ENCODE peak calls at places on chromosomes 12 and 14, in eight cellular contexts. K is NCI-H1105 treated with DMSO at 0.1 percent for 48 hours; L is effector memory CD8-positive, alpha-beta T cell; B is HTR-8/SVneo; S is amniotic stem cell; C is NCI-H2081; R is T-helper 17 cell; A is CD8-positive, alpha-beta T cell. H is an unnamed sample.

GRCh38 chr12:53045646-53046045 is 4.2 kb upstream of the TNS2 start:
- DNase-seq in A (no peak), C (no peak), L (no peak), B (no peak), K (no peak), S (no peak), R (no peak), H (no peak)

GRCh38 chr14:102822311-102822863 is 45.1 kb downstream of the TRAF3 start:
- DNase-seq in S (no peak), C (no peak), K (no peak), L (no peak), A (no peak), R (no peak), B (no peak), H (no peak)

GRCh38 chr12:1930816-1931597 is 12.6 kb upstream of the CACNA2D4 start:
- DNase-seq in B (no peak), L (no peak), C (no peak), R (no peak), A (no peak), K (no peak), S (no peak), H (no peak)

GRCh38 chr12:89372584-89373370 is 20.5 kb upstream of the DUSP6 start:
- DNase-seq in S (no peak), B (no peak), C (no peak), K (no peak), A (no peak), L (no peak), R (no peak), H (no peak)

GRCh38 chr12:45613306-45613705 is 116.2 kb upstream of the ARID2 start:
- DNase-seq in K (no peak), A (no peak), R (no peak), B (peak), C (no peak), L (no peak), S (no peak), H (no peak)

GRCh38 chr12:46518729-46519128 is 146.2 kb upstream of the SLC38A2 start:
- DNase-seq in B (no peak), S (no peak), L (no peak), A (no peak), R (no peak), C (no peak), K (no peak), H (no peak)

GRCh38 chr12:124396544-124397398 is 101.9 kb downstream of the RFLNA start:
- DNase-seq in L (no peak), K (no peak), A (no peak), B (no peak), R (no peak), S (no peak), C (peak), H (no peak)

GRCh38 chr12:30603129-30603528 is 92.5 kb downstream of the IPO8 start:
- DNase-seq in A (no peak), K (no peak), C (no peak), S (no peak), R (no peak), B (no peak), L (no peak), H (no peak)

GRCh38 chr12:19572920-19573558 is 133.7 kb downstream of the AEBP2 start:
- DNase-seq in S (no peak), B (peak), R (no peak), A (no peak), L (peak), C (peak), K (peak), H (no peak)

GRCh38 chr12:95805864-95806669 is 15.5 kb upstream of the NTN4 start:
- DNase-seq in S (peak), K (no peak), B (peak), A (no peak), R (peak), C (no peak), L (peak), H (no peak)

GRCh38 chr14:88005050-88005481 is at the start of gene GPR65:
- DNase-seq in S (no peak), B (no peak), A (no peak), R (peak), K (no peak), L (peak), C (no peak), H (no peak)

GRCh38 chr12:11576104-11576503 is 73.4 kb upstream of the ETV6 start:
- DNase-seq in A (no peak), S (no peak), K (no peak), R (no peak), B (no peak), L (peak), C (no peak), H (no peak)

GRCh38 chr12:65121956-65122469 is 908 bp upstream of the WIF1 start:
- DNase-seq in L (no peak), R (no peak), A (no peak), C (no peak), K (no peak), B (no peak), S (no peak), H (no peak)

GRCh38 chr14:20454359-20454644 is 310 bp downstream of the OSGEP start:
- DNase-seq in S (peak), L (peak), C (peak), B (no peak), R (peak), K (peak), A (no peak), H (no peak)

GRCh38 chr14:95370076-95370475 is 50.4 kb upstream of the CLMN start:
- DNase-seq in S (no peak), L (no peak), K (no peak), B (no peak), A (no peak), C (no peak), R (no peak), H (no peak)

GRCh38 chr12:62983594-62983993 is 48.6 kb upstream of the PPM1H start:
- DNase-seq in K (no peak), S (no peak), L (no peak), C (no peak), A (no peak), R (no peak), B (no peak), H (no peak)

GRCh38 chr12:103715494-103715893 is 125.5 kb downstream of the NT5DC3 start:
- DNase-seq in B (no peak), A (no peak), R (no peak), C (no peak), S (no peak), K (no peak), L (no peak), H (no peak)

GRCh38 chr14:61355892-61356325 is 34.5 kb downstream of the PRKCH start:
- DNase-seq in B (peak), K (no peak), L (no peak), C (no peak), S (no peak), A (no peak), R (no peak), H (no peak)

GRCh38 chr14:22391908-22392307 is 197.1 kb downstream of the DAD1 start:
- DNase-seq in L (peak), B (peak), C (no peak), S (peak), R (no peak), K (peak), A (no peak), H (no peak)

GRCh38 chr12:76186507-76186906 is 102.0 kb upstream of the NAP1L1 start:
- DNase-seq in A (no peak), L (no peak), K (no peak), R (no peak), S (no peak), C (no peak), B (no peak), H (no peak)

GRCh38 chr12:57958061-57958657 is 16.8 kb downstream of the ATP23 start:
- DNase-seq in L (no peak), R (no peak), S (no peak), A (no peak), C (no peak), B (no peak), K (no peak), H (no peak)

GRCh38 chr12:95605087-95605486 is 53.8 kb upstream of the USP44 start:
- DNase-seq in R (no peak), B (peak), S (no peak), A (no peak), L (no peak), C (no peak), K (no peak), H (no peak)

GRCh38 chr12:42625611-42626010 is 36.1 kb upstream of the PRICKLE1 start:
- DNase-seq in R (no peak), L (no peak), A (no peak), C (peak), S (no peak), B (no peak), K (peak), H (no peak)

GRCh38 chr14:30227871-30228270 is 300.2 kb upstream of the PRKD1 start:
- DNase-seq in R (no peak), C (no peak), B (peak), L (no peak), A (no peak), K (no peak), S (no peak), H (no peak)

GRCh38 chr12:4228122-4228580 is 45.4 kb upstream of the CCND2 start:
- DNase-seq in R (no peak), B (no peak), A (no peak), L (no peak), K (no peak), C (no peak), S (no peak), H (no peak)

GRCh38 chr12:43099691-43100163 is 452.3 kb downstream of the ADAMTS20 start:
- DNase-seq in A (no peak), C (no peak), S (no peak), R (no peak), K (peak), B (no peak), L (no peak), H (no peak)

GRCh38 chr12:80551897-80552296 is 107.9 kb downstream of the PTPRQ start:
- DNase-seq in L (no peak), B (peak), S (peak), R (no peak), C (no peak), A (no peak), K (peak), H (no peak)

GRCh38 chr14:59018978-59019377 is 169.5 kb upstream of the DAAM1 start:
- DNase-seq in C (no peak), R (no peak), B (no peak), S (no peak), A (no peak), K (no peak), L (no peak), H (no peak)

H was measured in activated effector memory CD4-positive, alpha-beta T cell treated with Interleukin-2 at 50 U/mL for 16 hours.